ENCODE peak calls at places on chromosomes 16 and 17, in eight cellular contexts. I is substantia nigra; C is mesothelial cell of epicardium; R is OCI-LY7; O is effector CD4-positive, alpha-beta T cell; Y is left ventricle myocardium superior; U is heart right ventricle; X is activated CD8-positive, alpha-beta T cell treated with anti-CD3 and anti-CD28 coated beads for 36 hours. N is an unnamed sample.

GRCh38 chr16:46715769-46716305 is 26.4 kb downstream of the ORC6 start:
- DNase-seq in C (no peak), U (peak), R (no peak), I (no peak), Y (peak), X (no peak), O (no peak), N (peak)

GRCh38 chr17:3768341-3768740 is 32.6 kb downstream of the ITGAE start:
- DNase-seq in U (no peak), Y (no peak), O (no peak), I (no peak), R (no peak), C (no peak), X (no peak), N (no peak)

GRCh38 chr17:47834756-47835155 is 3.3 kb downstream of the LRRC46 start:
- DNase-seq in I (no peak), X (no peak), R (no peak), O (no peak), C (no peak), U (no peak), Y (no peak), N (no peak)

GRCh38 chr17:50923611-50924010 is 57.5 kb upstream of the TOB1 start:
- DNase-seq in O (no peak), U (no peak), I (no peak), Y (no peak), X (no peak), R (no peak), C (no peak), N (no peak)

GRCh38 chr16:66207139-66207863 is 159.2 kb upstream of the CDH5 start:
- DNase-seq in O (no peak), C (no peak), U (no peak), Y (no peak), I (no peak), X (no peak), R (peak), N (no peak)

GRCh38 chr16:23999663-24000062 is 163.9 kb downstream of the PRKCB start:
- DNase-seq in I (no peak), O (no peak), U (no peak), C (no peak), X (peak), Y (no peak), R (no peak), N (no peak)

GRCh38 chr16:46427340-46428107 is 193.7 kb downstream of the SHCBP1 start:
- DNase-seq in X (no peak), R (no peak), I (no peak), O (no peak), Y (no peak), C (no peak), U (peak), N (no peak)

GRCh38 chr17:50687200-50688066 is 20.3 kb downstream of the ANKRD40 start:
- DNase-seq in X (no peak), Y (no peak), C (no peak), U (no peak), R (no peak), I (no peak), O (no peak), N (peak)

GRCh38 chr17:42674755-42675347 is 1.9 kb downstream of the PLEKHH3 start:
- DNase-seq in U (no peak), O (no peak), R (peak), I (no peak), Y (peak), X (no peak), C (no peak), N (no peak)

GRCh38 chr16:4315185-4316102 is at the start of gene GLIS2:
- DNase-seq in Y (peak), U (peak), I (no peak), C (peak), O (peak), X (peak), R (peak), N (peak)

GRCh38 chr16:86585821-86586611 is 7.7 kb downstream of the FOXL1 start:
- DNase-seq in C (no peak), X (no peak), O (no peak), Y (no peak), R (no peak), I (no peak), U (no peak), N (no peak)

GRCh38 chr17:79985951-79986391 is 49.7 kb downstream of the TBC1D16 start:
- DNase-seq in I (no peak), R (no peak), Y (peak), C (no peak), X (no peak), O (no peak), U (no peak), N (peak)

GRCh38 chr17:52604105-52604504 is 445.6 kb upstream of the CA10 start:
- DNase-seq in O (no peak), X (no peak), Y (no peak), C (no peak), R (no peak), U (no peak), I (no peak), N (no peak)

N was measured in Right ventricle myocardium inferior.